ENCODE peak calls at places on chromosomes 13 and 19, in nine cellular contexts. B is H1; Y is HEK293T; M is cerebellar cortex; N is stimulated activated CD4-positive, alpha-beta T cell treated with anti-CD3 and anti-CD28 coated beads, Interleukin-15, amount 100 ng/mL, for 1 hour; X is islet precursor cell; P is C1 segment of cervical spinal cord; D is NCI-H524; S is erythroblast. H is an unnamed sample.

GRCh38 chr13:29743229-29743786 is 107.1 kb downstream of the UBL3 start:
- DNase-seq in S (no peak), X (no peak), P (peak; percentile 7), B (no peak), D (no peak), N (no peak), Y (peak; percentile 17), M (peak; percentile 20), H (no peak)

GRCh38 chr13:98853791-98854191 is 101.3 kb upstream of the SLC15A1 start:
- DNase-seq in M (no peak), Y (no peak), P (no peak), B (no peak), N (no peak), X (no peak), D (no peak), S (no peak), H (no peak)

GRCh38 chr19:30160426-30160825 is 211.8 kb upstream of the ZNF536 start:
- DNase-seq in S (no peak), X (peak; percentile 24), M (no peak), D (no peak), B (no peak), Y (no peak), P (no peak), N (no peak), H (no peak)

GRCh38 chr13:98443329-98443728 is 133.6 kb downstream of the STK24 start:
- DNase-seq in S (peak; percentile 36), N (no peak), P (no peak), X (peak; percentile 95), M (no peak), Y (no peak), B (no peak), D (no peak), H (no peak)

GRCh38 chr13:44758595-44759221 is 182.6 kb upstream of the TSC22D1 start:
- DNase-seq in S (no peak), M (no peak), Y (no peak), X (peak; percentile 73), N (no peak), D (no peak), B (no peak), P (no peak), H (no peak)

GRCh38 chr19:35756373-35757230 is at the start of gene HSPB6:
- DNase-seq in P (peak; percentile 38), M (no peak), Y (no peak), B (no peak), D (no peak), N (no peak), S (peak; percentile 61), X (peak; percentile 76), H (no peak)

GRCh38 chr13:46495647-46496046 is 57.3 kb upstream of the LRCH1 start:
- DNase-seq in B (no peak), S (no peak), D (no peak), X (no peak), P (no peak), Y (no peak), M (no peak), N (no peak), H (no peak)

GRCh38 chr13:109281017-109281416 is 505.4 kb downstream of the IRS2 start:
- DNase-seq in N (no peak), Y (no peak), B (no peak), X (no peak), P (no peak), D (no peak), S (no peak), M (no peak), H (no peak)

GRCh38 chr13:110524484-110525254 is 36.9 kb downstream of the RAB20 start:
- DNase-seq in X (no peak), B (no peak), S (no peak), N (no peak), M (peak; percentile 21), D (peak; percentile 62), P (no peak), Y (no peak), H (no peak)

GRCh38 chr19:46328079-46328478 is 18.8 kb upstream of the PPP5C start:
- DNase-seq in S (no peak), D (no peak), Y (no peak), B (no peak), P (no peak), N (no peak), M (no peak), X (no peak), H (no peak)

H was measured in substantia nigra.